ENCODE peak calls at places on chromosomes 6 and 20, in six cellular contexts. Q, M, U, Z, H and C are unnamed samples.

GRCh38 chr6:116218172-116218633 is 35.7 kb downstream of the TSPYL4 start:
- DNase-seq in H (peak; percentile 9), U (no peak), Z (no peak), Q (no peak), M (peak; percentile 13), C (no peak)

GRCh38 chr6:114100421-114100820 is 129.5 kb upstream of the HDAC2 start:
- DNase-seq in H (no peak), Q (no peak), M (no peak), Z (no peak), U (no peak), C (no peak)

GRCh38 chr20:21490105-21490504 is 23.8 kb downstream of the NKX2-2 start:
- DNase-seq in Z (no peak), Q (no peak), H (no peak), U (no peak), M (no peak), C (no peak)

GRCh38 chr20:58246346-58246745 is 17.9 kb upstream of the ANKRD60 start:
- DNase-seq in U (no peak), Z (no peak), Q (no peak), H (peak; percentile 31), M (no peak), C (no peak)

GRCh38 chr6:97102152-97102790 is 177.7 kb downstream of the KLHL32 start:
- DNase-seq in U (no peak), Z (no peak), H (no peak), M (no peak), Q (no peak), C (no peak)

GRCh38 chr6:18216411-18216810 is 47.9 kb downstream of the DEK start:
- DNase-seq in H (peak; percentile 32), Q (no peak), Z (no peak), U (no peak), M (no peak), C (no peak)

GRCh38 chr20:33568378-33569289 is 78.7 kb downstream of the CBFA2T2 start:
- DNase-seq in M (no peak), U (no peak), Q (no peak), H (no peak), Z (no peak), C (no peak)

GRCh38 chr6:166268431-166268830 is 39.8 kb downstream of the PRR18 start:
- DNase-seq in M (no peak), Q (no peak), H (no peak), U (no peak), Z (no peak), C (no peak)

GRCh38 chr6:158543606-158544185 is 16.2 kb upstream of the TMEM181 start:
- DNase-seq in M (no peak), Q (no peak), Z (no peak), H (no peak), U (no peak), C (no peak)

GRCh38 chr20:45861157-45862075 is 4.0 kb downstream of the ZSWIM3 start:
- DNase-seq in U (no peak), Q (no peak), H (no peak), Z (no peak), M (no peak), C (no peak)

GRCh38 chr6:125262026-125263013 is 39.4 kb downstream of the HDDC2 start:
- DNase-seq in Q (no peak), M (no peak), U (no peak), Z (no peak), H (peak; percentile 81), C (no peak)

GRCh38 chr6:29746846-29747687 is 23.8 kb downstream of the HLA-F start:
- DNase-seq in Q (no peak), M (no peak), H (no peak), Z (no peak), U (no peak), C (no peak)

GRCh38 chr20:24948939-24949679 is at the start of gene CST7:
- DNase-seq in Q (peak; percentile 56), H (no peak), Z (peak; percentile 79), U (peak; percentile 69), M (peak; percentile 69), C (no peak)

GRCh38 chr6:111861321-111861938 is 11.8 kb downstream of the FYN start:
- DNase-seq in U (no peak), Z (no peak), M (no peak), H (no peak), Q (no peak), C (no peak)